ENCODE peak calls at places on chromosome 13, in five cellular contexts. R is NCI-H1417, G is LHCN-M2, I is EL, S is left kidney. E is an unnamed sample.

GRCh38 chr13:33403807-33404362 is 118.3 kb upstream of the STARD13 start:
- DNase-seq in I (no peak), R (no peak), G (no peak), S (no peak), E (no peak)

GRCh38 chr13:77448689-77449088 is 86.8 kb upstream of the SCEL start:
- DNase-seq in S (no peak), I (no peak), R (peak; percentile 25), G (no peak), E (no peak)

GRCh38 chr13:20254076-20254475 is 22.0 kb upstream of the GJB6 start:
- DNase-seq in R (no peak), S (no peak), I (no peak), G (no peak), E (no peak)

GRCh38 chr13:97067342-97067895 is 73.1 kb upstream of the OXGR1 start:
- DNase-seq in I (peak; percentile 13), R (no peak), S (no peak), G (peak; percentile 4), E (no peak)

GRCh38 chr13:73107970-73108369 is 49.2 kb downstream of the KLF5 start:
- DNase-seq in S (no peak), G (no peak), I (no peak), R (peak; percentile 51), E (no peak)

GRCh38 chr13:24074687-24075086 is 85.8 kb upstream of the SPATA13 start:
- DNase-seq in S (no peak), I (no peak), G (no peak), R (no peak), E (no peak)

GRCh38 chr13:113959198-113959597 is 14.7 kb downstream of the C13orf46 start:
- DNase-seq in R (no peak), S (no peak), G (peak; percentile 32), I (no peak), E (no peak)

GRCh38 chr13:53010374-53011105 is 18.1 kb upstream of the OLFM4 start:
- DNase-seq in I (no peak), R (no peak), G (no peak), S (no peak), E (no peak)

GRCh38 chr13:34853161-34853560 is 88.9 kb upstream of the NBEA start:
- DNase-seq in I (no peak), S (no peak), G (no peak), R (no peak), E (no peak)

GRCh38 chr13:64428196-64428595 is 2801.9 kb downstream of the PCDH9 start:
- DNase-seq in R (no peak), G (no peak), I (peak; percentile 59), S (no peak), E (no peak)

GRCh38 chr13:44259045-44260042 is 114.3 kb upstream of the SERP2 start:
- DNase-seq in S (peak; percentile 58), R (no peak), I (peak; percentile 44), G (peak; percentile 83), E (no peak)